ENCODE peak calls at places on chromosomes 5 and 9, in eight cellular contexts. A is foreskin fibroblast, I is tibial artery, K is A549, Y is colonic mucosa, R is brain microvascular endothelial cell, M is BE2C, T is astrocyte of the spinal cord. E is an unnamed sample.

GRCh38 chr5:133289686-133290367 is 238.0 kb downstream of the HSPA4 start:
- DNase-seq in A (no peak), I (no peak), K (no peak), Y (no peak), R (no peak), M (no peak), T (no peak), E (no peak)

GRCh38 chr9:69573666-69574456 is 98.3 kb downstream of the APBA1 start:
- DNase-seq in A (peak), I (no peak), K (no peak), Y (no peak), R (peak), M (no peak), T (peak), E (peak)

GRCh38 chr9:95338243-95338642 is 20.7 kb upstream of the FANCC start:
- DNase-seq in A (no peak), I (no peak), K (no peak), Y (no peak), R (no peak), M (no peak), T (no peak), E (no peak)

GRCh38 chr9:133484671-133485437 is 6.0 kb upstream of the SLC2A6 start:
- DNase-seq in A (no peak), I (no peak), K (no peak), Y (no peak), R (no peak), M (peak), T (no peak), E (no peak)

GRCh38 chr9:93697352-93698139 is 121.2 kb downstream of the PHF2 start:
- DNase-seq in A (no peak), I (no peak), K (no peak), Y (no peak), R (no peak), M (no peak), T (no peak), E (no peak)

GRCh38 chr9:38287420-38287985 is 105.0 kb upstream of the ALDH1B1 start:
- DNase-seq in A (no peak), I (no peak), K (no peak), Y (no peak), R (no peak), M (no peak), T (no peak), E (no peak)

GRCh38 chr9:124202447-124202971 is 55.2 kb upstream of the NEK6 start:
- DNase-seq in A (peak), I (no peak), K (no peak), Y (peak), R (no peak), M (no peak), T (no peak), E (no peak)

GRCh38 chr5:14270212-14270702 is 127.1 kb downstream of the TRIO start:
- DNase-seq in A (peak), I (peak), K (peak), Y (peak), R (peak), M (peak), T (peak), E (peak)

GRCh38 chr5:158886086-158886485 is 213.6 kb downstream of the EBF1 start:
- DNase-seq in A (no peak), I (no peak), K (no peak), Y (no peak), R (no peak), M (no peak), T (no peak), E (peak)

GRCh38 chr5:79236970-79237734 is 1.2 kb downstream of the JMY start:
- DNase-seq in A (peak), I (peak), K (peak), Y (peak), R (peak), M (peak), T (peak), E (peak)

GRCh38 chr5:57456531-57457135 is 26.0 kb downstream of the ACTBL2 start:
- DNase-seq in A (no peak), I (no peak), K (no peak), Y (peak), R (no peak), M (no peak), T (no peak), E (peak)

GRCh38 chr5:130104895-130105684 is 200.8 kb downstream of the CHSY3 start:
- DNase-seq in A (peak), I (no peak), K (no peak), Y (no peak), R (peak), M (no peak), T (no peak), E (peak)

GRCh38 chr9:21904776-21905175 is 89.4 kb downstream of the CDKN2A start:
- DNase-seq in A (peak), I (no peak), K (no peak), Y (no peak), R (peak), M (no peak), T (peak), E (no peak)

GRCh38 chr5:67268233-67269011 is 71.8 kb upstream of the CD180 start:
- DNase-seq in A (peak), I (peak), K (peak), Y (peak), R (peak), M (peak), T (peak), E (peak)

GRCh38 chr9:107351382-107352045 is 68.4 kb downstream of the RAD23B start:
- DNase-seq in A (no peak), I (no peak), K (no peak), Y (no peak), R (no peak), M (no peak), T (no peak), E (no peak)

GRCh38 chr5:42811591-42812392 is at the start of gene SELENOP:
- DNase-seq in A (peak), I (peak), K (peak), Y (peak), R (no peak), M (no peak), T (peak), E (peak)

GRCh38 chr5:136080113-136080482 is 51.3 kb downstream of the TGFBI start:
- DNase-seq in A (no peak), I (no peak), K (no peak), Y (peak), R (peak), M (no peak), T (no peak), E (peak)

GRCh38 chr5:37197340-37198050 is 51.7 kb downstream of the CPLANE1 start:
- DNase-seq in A (peak), I (no peak), K (no peak), Y (no peak), R (no peak), M (no peak), T (peak), E (peak)

GRCh38 chr5:133970325-133970671 is 1.9 kb upstream of the C5orf15 start:
- DNase-seq in A (no peak), I (no peak), K (no peak), Y (no peak), R (no peak), M (no peak), T (no peak), E (no peak)

GRCh38 chr5:93517828-93518227 is 63.2 kb downstream of the NR2F1-AS1 start:
- DNase-seq in A (no peak), I (no peak), K (no peak), Y (no peak), R (no peak), M (no peak), T (no peak), E (peak)

GRCh38 chr5:148957591-148958202 is 105.2 kb downstream of the SH3TC2 start:
- DNase-seq in A (peak), I (no peak), K (peak), Y (peak), R (peak), M (peak), T (peak), E (peak)

GRCh38 chr5:109788596-109788995 is 98.9 kb downstream of the MAN2A1 start:
- DNase-seq in A (no peak), I (no peak), K (no peak), Y (no peak), R (no peak), M (no peak), T (no peak), E (no peak)

GRCh38 chr5:55923177-55923872 is 71.4 kb downstream of the IL6ST start:
- DNase-seq in A (no peak), I (peak), K (no peak), Y (no peak), R (no peak), M (no peak), T (no peak), E (peak)

GRCh38 chr9:91564081-91564670 is 140.5 kb upstream of the NFIL3 start:
- DNase-seq in A (no peak), I (no peak), K (no peak), Y (no peak), R (no peak), M (no peak), T (no peak), E (no peak)

GRCh38 chr9:136686794-136687711 is at the start of gene AGPAT2:
- DNase-seq in A (peak), I (peak), K (peak), Y (peak), R (no peak), M (peak), T (peak), E (peak)

GRCh38 chr5:130727834-130728233 is 437.2 kb downstream of the HINT1 start:
- DNase-seq in A (no peak), I (no peak), K (no peak), Y (no peak), R (no peak), M (no peak), T (no peak), E (no peak)

GRCh38 chr5:112333236-112333850 is 85.7 kb downstream of the EPB41L4A start:
- DNase-seq in A (no peak), I (no peak), K (no peak), Y (no peak), R (no peak), M (no peak), T (no peak), E (no peak)

GRCh38 chr9:36997414-36997813 is 36.7 kb downstream of the PAX5 start:
- DNase-seq in A (no peak), I (no peak), K (no peak), Y (no peak), R (peak), M (no peak), T (no peak), E (no peak)

GRCh38 chr5:135220394-135221186 is 178.4 kb downstream of the MACROH2A1 start:
- DNase-seq in A (no peak), I (peak), K (no peak), Y (peak), R (no peak), M (no peak), T (no peak), E (no peak)

GRCh38 chr5:55276771-55277170 is 30.7 kb downstream of the DHX29 start:
- DNase-seq in A (peak), I (no peak), K (peak), Y (no peak), R (peak), M (no peak), T (no peak), E (no peak)

GRCh38 chr5:179421156-179421895 is 76.1 kb upstream of the ADAMTS2 start:
- DNase-seq in A (no peak), I (peak), K (no peak), Y (no peak), R (no peak), M (no peak), T (no peak), E (peak)

GRCh38 chr9:92176068-92176799 is 61.0 kb upstream of the SPTLC1 start:
- DNase-seq in A (no peak), I (no peak), K (peak), Y (no peak), R (no peak), M (no peak), T (no peak), E (peak)

GRCh38 chr5:14410068-14410941 is 171.3 kb upstream of the OTULINL start:
- DNase-seq in A (peak), I (no peak), K (no peak), Y (no peak), R (no peak), M (peak), T (peak), E (peak)

DNA sequence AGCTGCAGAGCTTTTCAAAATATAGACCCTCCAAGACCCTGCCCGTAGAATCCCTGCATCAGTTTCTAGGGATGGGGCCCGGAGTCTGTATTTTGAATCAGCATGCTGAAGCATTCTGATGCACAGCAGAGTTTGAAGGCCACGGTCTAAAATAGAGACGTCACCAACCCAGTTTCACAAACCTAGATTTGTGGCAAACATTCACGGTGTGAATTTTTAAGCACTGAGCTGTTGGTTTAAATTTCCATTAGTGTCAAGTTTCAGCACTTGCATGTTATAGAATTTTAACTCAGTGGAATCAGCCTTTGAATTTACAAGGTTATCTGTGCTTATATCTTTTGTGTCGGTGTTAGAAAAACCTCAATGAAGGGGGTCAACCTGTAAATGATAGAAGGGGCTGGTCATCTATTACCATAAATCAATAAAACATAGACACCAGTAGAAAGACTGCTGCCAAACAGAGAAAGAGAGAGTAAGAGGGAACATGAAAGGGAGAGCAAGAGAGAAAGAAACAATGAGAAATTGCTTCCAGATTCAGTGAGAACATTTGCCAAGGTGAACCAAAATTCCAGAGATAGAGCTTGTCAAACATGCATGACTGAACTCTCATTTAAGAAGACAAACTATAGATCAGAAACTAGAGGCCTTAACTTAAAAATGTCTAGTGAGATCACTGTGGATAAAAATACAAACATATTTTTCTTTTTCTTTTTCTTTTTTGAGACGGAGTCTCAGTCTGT is 414.9 kb downstream of the ZSWIM6 start:
- DNase-seq in A (no peak), I (no peak), K (no peak), Y (no peak), R (no peak), M (no peak), T (no peak), E (no peak)
- TF ChIP-seq CTCF in A (no peak), I (no peak), K (no peak), Y (no peak), R (no peak), M (no peak), T (no peak), E (no peak)

GRCh38 chr9:18260527-18260926 is 213.4 kb upstream of the ADAMTSL1 start:
- DNase-seq in A (peak), I (no peak), K (no peak), Y (no peak), R (no peak), M (no peak), T (peak), E (no peak)
- H3K4me3 ChIP-seq in A (no peak), I (no peak), K (no peak), Y (no peak), R (no peak), M (no peak), T (no peak), E (no peak)

DNA sequence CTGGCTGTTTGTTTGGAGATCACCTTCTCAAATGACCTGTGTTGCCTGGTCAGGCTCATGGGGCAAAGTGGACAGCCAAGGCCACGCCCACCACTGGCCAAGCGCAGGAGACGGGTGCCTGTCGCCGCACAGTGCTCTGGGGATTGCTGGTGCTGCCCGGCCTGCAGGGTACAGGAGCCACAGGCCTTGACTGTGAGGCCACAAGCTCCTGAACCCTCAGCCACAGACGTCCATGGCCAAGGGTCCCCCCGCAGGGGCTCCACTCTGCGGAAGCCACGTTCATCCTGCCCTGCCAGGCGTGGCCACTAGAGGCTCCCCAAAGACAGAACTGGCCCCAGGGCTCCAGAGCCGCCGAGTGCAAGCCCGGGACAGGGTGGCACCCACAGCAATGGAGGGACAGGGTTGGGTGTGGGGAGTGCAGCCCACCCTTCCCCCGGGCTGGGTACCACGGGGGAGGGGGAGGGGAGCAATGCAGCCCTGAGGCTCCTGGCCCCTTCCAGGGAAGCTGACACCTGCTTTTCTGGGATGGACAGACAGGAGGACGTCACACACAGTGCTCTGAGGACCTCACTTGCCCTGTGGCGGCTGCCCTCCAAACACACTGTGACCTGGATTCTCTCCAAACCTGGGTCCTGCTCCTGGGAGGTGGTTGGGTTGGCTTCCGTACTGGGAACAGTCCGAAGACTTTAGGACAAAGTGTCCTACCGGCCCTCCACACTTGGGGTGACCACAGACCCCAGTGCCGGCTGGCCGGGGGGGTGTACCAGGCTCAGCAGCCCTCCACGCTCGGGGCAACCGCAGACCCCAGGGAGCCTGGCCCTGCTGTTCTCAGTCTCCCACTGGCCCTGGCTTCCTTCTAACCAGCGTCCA is 21.5 kb downstream of the TPPP start:
- DNase-seq in A (peak), I (peak), K (peak), Y (peak), R (peak), M (peak), T (peak), E (peak)
- TF ChIP-seq CTCF in A (peak), I (peak), K (peak), Y (peak), R (peak), M (peak), T (peak), E (peak)

GRCh38 chr9:20659474-20659962 is 24.5 kb upstream of the FOCAD start:
- DNase-seq in A (no peak), I (no peak), K (no peak), Y (no peak), R (no peak), M (no peak), T (no peak), E (no peak)
- H3K4me3 ChIP-seq in A (no peak), I (no peak), K (peak), Y (no peak), R (no peak), M (peak), T (no peak), E (no peak)

GRCh38 chr5:103519550-103519949 is 43.0 kb downstream of the NUDT12 start:
- DNase-seq in A (no peak), I (no peak), K (peak), Y (no peak), R (peak), M (peak), T (no peak), E (peak)
- TF ChIP-seq CTCF in A (peak), I (no peak), K (no peak), Y (no peak), R (peak), M (peak), T (peak), E (peak)

GRCh38 chr9:4010309-4010708 is 289.6 kb downstream of the GLIS3 start:
- DNase-seq in A (no peak), I (no peak), K (no peak), Y (no peak), R (no peak), M (no peak), T (no peak), E (no peak)
- H3K4me3 ChIP-seq in A (no peak), I (no peak), K (no peak), Y (no peak), R (no peak), M (no peak), T (no peak), E (no peak)

GRCh38 chr9:129069128-129069824 is 11.6 kb upstream of the DOLPP1 start:
- DNase-seq in A (no peak), I (peak), K (no peak), Y (peak), R (no peak), M (peak), T (no peak), E (no peak)
- TF ChIP-seq CTCF in A (no peak), I (no peak), K (no peak), Y (no peak), R (no peak), M (no peak), T (no peak), E (no peak)

DNA sequence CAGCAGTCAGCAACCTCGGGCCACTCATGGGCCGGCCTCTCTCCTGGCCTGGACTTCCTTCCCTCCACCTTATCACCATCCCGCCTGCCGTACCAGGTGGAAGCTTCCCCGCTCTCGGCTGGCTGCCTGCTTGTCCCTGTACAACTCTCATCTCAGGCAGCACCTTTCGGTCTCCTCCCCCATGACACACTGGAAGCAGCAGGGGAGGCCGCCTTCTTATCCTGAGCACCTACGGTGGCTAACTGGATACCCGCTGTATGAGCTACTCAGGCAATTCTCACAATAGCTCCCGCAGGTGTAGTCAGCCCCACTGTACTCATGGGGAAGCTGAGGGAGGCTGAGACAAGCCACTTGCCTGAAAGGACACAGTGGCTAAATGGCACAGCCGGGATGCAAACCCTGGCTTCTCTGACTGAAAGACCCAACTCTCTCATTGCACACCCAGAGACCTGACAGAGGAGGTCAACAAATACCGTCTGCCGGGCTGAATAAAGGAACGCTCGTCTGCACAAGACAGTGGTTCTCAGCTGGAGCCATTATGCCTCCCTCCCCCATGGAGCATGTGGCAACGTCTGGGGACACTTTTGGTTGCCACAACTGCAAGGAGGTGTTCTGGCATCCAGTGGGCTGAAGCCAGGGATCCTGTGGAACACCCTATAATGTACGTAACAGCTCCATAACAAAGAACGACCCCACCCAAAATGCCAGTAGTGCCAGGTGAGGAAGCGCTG is 9.6 kb downstream of the STK10 start:
- DNase-seq in A (no peak), I (no peak), K (no peak), Y (no peak), R (no peak), M (no peak), T (no peak), E (no peak)
- H3K4me3 ChIP-seq in A (no peak), I (no peak), K (no peak), Y (no peak), R (no peak), M (no peak), T (no peak), E (no peak)

DNA sequence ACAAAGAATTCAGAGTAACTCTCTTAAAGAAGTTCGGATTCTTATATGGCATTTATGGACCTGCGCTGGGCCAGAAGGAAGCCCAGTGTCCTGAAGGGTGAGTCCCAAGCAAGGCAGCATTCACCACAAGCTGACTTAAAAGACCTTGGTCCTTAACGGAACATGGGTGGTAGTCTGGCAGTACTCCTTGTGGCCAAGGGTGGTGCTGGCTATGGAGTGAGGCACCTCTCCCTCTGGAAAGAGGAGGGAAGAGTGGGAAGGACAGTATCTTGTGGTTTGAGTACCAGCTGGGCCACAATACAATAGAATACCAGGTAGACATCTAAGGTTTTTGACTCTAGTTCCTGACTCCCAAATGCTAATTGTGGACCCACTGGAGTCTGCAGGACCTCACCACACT is 425.7 kb upstream of the CYLC2 start:
- DNase-seq in A (no peak), I (no peak), K (no peak), Y (no peak), R (no peak), M (no peak), T (no peak), E (no peak)
- TF ChIP-seq CTCF in A (no peak), I (no peak), K (no peak), Y (no peak), R (no peak), M (no peak), T (no peak), E (no peak)

GRCh38 chr9:19229725-19230355 is 653 bp upstream of the DENND4C start:
- DNase-seq in A (no peak), I (no peak), K (peak), Y (peak), R (peak), M (no peak), T (no peak), E (peak)
- H3K4me3 ChIP-seq in A (peak), I (peak), K (peak), Y (peak), R (peak), M (peak), T (peak), E (peak)

E was measured in cardiac fibroblast.